ENCODE peak calls at places on chromosomes 13 and 19, in six cellular contexts. One of them, this sample, is unnamed.

GRCh38 chr19:2376784-2377519 is 16.9 kb downstream of the TMPRSS9 start:
- DNase-seq in anterior cingulate cortex: no peak
- DNase-seq in upper lobe of left lung: no peak
- DNase-seq in nucleus accumbens: no peak
- DNase-seq in stomach: no peak
- DNase-seq in GM13976: no peak
- DNase-seq in this sample: no peak

GRCh38 chr13:62358646-62358932 is 942.9 kb upstream of the PCDH20 start:
- DNase-seq in anterior cingulate cortex: no peak
- DNase-seq in upper lobe of left lung: no peak
- DNase-seq in nucleus accumbens: no peak
- DNase-seq in stomach: no peak
- DNase-seq in GM13976: no peak
- DNase-seq in this sample: no peak

GRCh38 chr19:51366999-51367564 is 894 bp upstream of the ETFB start:
- DNase-seq in anterior cingulate cortex: no peak
- DNase-seq in upper lobe of left lung: peak
- DNase-seq in nucleus accumbens: no peak
- DNase-seq in stomach: peak
- DNase-seq in GM13976: no peak
- DNase-seq in this sample: no peak

GRCh38 chr13:93066187-93066586 is 160.4 kb upstream of the GPC6 start:
- DNase-seq in anterior cingulate cortex: no peak
- DNase-seq in upper lobe of left lung: no peak
- DNase-seq in nucleus accumbens: no peak
- DNase-seq in stomach: no peak
- DNase-seq in GM13976: no peak
- DNase-seq in this sample: no peak

GRCh38 chr13:66069570-66069969 is 1160.6 kb downstream of the PCDH9 start:
- DNase-seq in anterior cingulate cortex: no peak
- DNase-seq in upper lobe of left lung: no peak
- DNase-seq in nucleus accumbens: no peak
- DNase-seq in stomach: no peak
- DNase-seq in GM13976: no peak
- DNase-seq in this sample: peak

GRCh38 chr13:74641586-74641985 is 507.4 kb upstream of the KLF12 start:
- DNase-seq in anterior cingulate cortex: no peak
- DNase-seq in upper lobe of left lung: no peak
- DNase-seq in nucleus accumbens: no peak
- DNase-seq in stomach: no peak
- DNase-seq in GM13976: no peak
- DNase-seq in this sample: no peak

GRCh38 chr19:18975011-18975410 is 34.0 kb upstream of the HOMER3 start:
- DNase-seq in anterior cingulate cortex: no peak
- DNase-seq in upper lobe of left lung: no peak
- DNase-seq in nucleus accumbens: no peak
- DNase-seq in stomach: no peak
- DNase-seq in GM13976: no peak
- DNase-seq in this sample: no peak

GRCh38 chr19:31118926-31119325 is 230.3 kb downstream of the TSHZ3 start:
- DNase-seq in anterior cingulate cortex: no peak
- DNase-seq in upper lobe of left lung: no peak
- DNase-seq in nucleus accumbens: no peak
- DNase-seq in stomach: no peak
- DNase-seq in GM13976: no peak
- DNase-seq in this sample: no peak

GRCh38 chr13:43116242-43116641 is 92.9 kb downstream of the DNAJC15 start:
- DNase-seq in anterior cingulate cortex: no peak
- DNase-seq in upper lobe of left lung: no peak
- DNase-seq in nucleus accumbens: no peak
- DNase-seq in stomach: no peak
- DNase-seq in GM13976: no peak
- DNase-seq in this sample: no peak

GRCh38 chr19:1483979-1484428 is 5.0 kb upstream of the C19orf25 start:
- DNase-seq in anterior cingulate cortex: no peak
- DNase-seq in upper lobe of left lung: no peak
- DNase-seq in nucleus accumbens: no peak
- DNase-seq in stomach: no peak
- DNase-seq in GM13976: no peak
- DNase-seq in this sample: no peak

GRCh38 chr19:50795665-50796073 is 5.5 kb downstream of the ACP4 start:
- DNase-seq in anterior cingulate cortex: no peak
- DNase-seq in upper lobe of left lung: no peak
- DNase-seq in nucleus accumbens: no peak
- DNase-seq in stomach: no peak
- DNase-seq in GM13976: no peak
- DNase-seq in this sample: no peak

GRCh38 chr19:39864118-39864517 is 17.9 kb upstream of the FBL start:
- DNase-seq in anterior cingulate cortex: no peak
- DNase-seq in upper lobe of left lung: no peak
- DNase-seq in nucleus accumbens: no peak
- DNase-seq in stomach: no peak
- DNase-seq in GM13976: no peak
- DNase-seq in this sample: no peak

This sample was measured in pons.